ENCODE peak calls at places on chromosome 21, in ten cellular contexts. X, Z, T, J, D, L, G, A, O and P are unnamed samples.
A peak's percentile ranks its signal among the peaks of the same experiment; 100 is the strongest.

GRCh38 chr21:15001773-15002647 is 62.8 kb downstream of the NRIP1 start:
- DNase-seq in L (no peak), D (no peak), Z (no peak), J (no peak), T (no peak), A (no peak), O (no peak), X (no peak), G (no peak), P (no peak)

GRCh38 chr21:45951676-45952075 is 29.9 kb upstream of the COL6A1 start:
- DNase-seq in O (no peak), L (no peak), D (no peak), A (no peak), T (no peak), J (no peak), Z (no peak), X (no peak), G (no peak), P (no peak)

GRCh38 chr21:32137266-32137665 is 141.6 kb downstream of the MIS18A start:
- DNase-seq in X (no peak), Z (no peak), T (no peak), L (no peak), D (no peak), A (no peak), G (no peak), J (no peak), O (no peak), P (no peak)

GRCh38 chr21:36122977-36123376 is 11.9 kb upstream of the CBR3 start:
- DNase-seq in D (no peak), A (no peak), O (no peak), L (no peak), Z (no peak), X (peak; percentile 7), J (no peak), T (peak; percentile 16), G (peak; percentile 36), P (no peak)

GRCh38 chr21:35488941-35489340 is 439.8 kb upstream of the RUNX1 start:
- DNase-seq in D (no peak), X (no peak), G (no peak), L (no peak), Z (no peak), A (no peak), J (no peak), T (no peak), O (no peak), P (peak; percentile 25)

GRCh38 chr21:39441502-39442475 is 3.8 kb downstream of the LCA5L start:
- DNase-seq in G (peak; percentile 90), D (peak; percentile 43), L (no peak), Z (peak; percentile 66), A (peak; percentile 27), J (peak; percentile 27), T (peak; percentile 78), X (peak; percentile 62), O (peak; percentile 20), P (peak; percentile 48)

GRCh38 chr21:33931799-33932390 is 16.3 kb upstream of the ATP5PO start:
- DNase-seq in O (no peak), J (no peak), G (peak; percentile 89), L (peak; percentile 12), X (peak; percentile 60), T (no peak), D (no peak), Z (peak; percentile 57), A (no peak), P (no peak)

GRCh38 chr21:45299026-45299863 is 11.6 kb upstream of the POFUT2 start:
- DNase-seq in J (no peak), X (peak; percentile 89), O (no peak), L (no peak), Z (no peak), T (no peak), D (no peak), G (no peak), A (no peak), P (no peak)

GRCh38 chr21:39385299-39386145 is 36.6 kb upstream of the HMGN1 start:
- DNase-seq in G (no peak), Z (peak; percentile 89), A (peak; percentile 78), J (no peak), L (peak; percentile 68), O (no peak), D (peak; percentile 56), T (peak; percentile 86), X (peak; percentile 85), P (no peak)

GRCh38 chr21:28723666-28724065 is 269.0 kb downstream of the LTN1 start:
- DNase-seq in D (no peak), G (no peak), A (no peak), O (no peak), X (no peak), Z (no peak), J (no peak), T (no peak), L (no peak), P (no peak)

GRCh38 chr21:34818663-34819158 is 149.9 kb downstream of the CLIC6 start:
- DNase-seq in G (no peak), T (no peak), L (no peak), A (no peak), D (no peak), J (no peak), Z (peak; percentile 40), O (no peak), X (peak; percentile 70), P (no peak)

GRCh38 chr21:25934771-25935224 is 200.0 kb downstream of the GABPA start:
- DNase-seq in J (no peak), A (no peak), L (no peak), D (no peak), G (no peak), Z (peak; percentile 80), O (peak; percentile 99), T (peak; percentile 96), X (peak; percentile 97), P (peak; percentile 68)

GRCh38 chr21:37445228-37445627 is 78.7 kb downstream of the DYRK1A start:
- DNase-seq in Z (peak; percentile 53), G (no peak), T (no peak), A (no peak), L (no peak), D (no peak), O (no peak), X (peak; percentile 72), J (no peak), P (no peak)

GRCh38 chr21:46023126-46023985 is 41.8 kb downstream of the COL6A1 start:
- DNase-seq in A (no peak), X (peak; percentile 98), O (no peak), G (no peak), T (no peak), J (peak; percentile 58), Z (no peak), D (no peak), L (no peak), P (no peak)